ENCODE peak calls at places on chromosomes 2 and 18, in six cellular contexts. S, Q, V, P, C and D are unnamed samples.

GRCh38 chr2:157747280-157747679 is 118.6 kb upstream of the ACVR1C start:
- DNase-seq in V (no peak), P (no peak), S (no peak), Q (no peak), C (no peak), D (no peak)

GRCh38 chr2:223262946-223263345 is 211.0 kb downstream of the KCNE4 start:
- DNase-seq in V (no peak), S (no peak), C (no peak), P (no peak), Q (no peak), D (no peak)

GRCh38 chr18:44536041-44536440 is 144.6 kb upstream of the SETBP1 start:
- DNase-seq in S (no peak), C (no peak), P (no peak), Q (no peak), V (no peak), D (no peak)

GRCh38 chr2:105553538-105554196 is 154.8 kb upstream of the FHL2 start:
- DNase-seq in P (peak; percentile 45), Q (no peak), C (no peak), V (no peak), S (no peak), D (no peak)

GRCh38 chr2:199458806-199459285 is 1.1 kb upstream of the SATB2 start:
- DNase-seq in C (no peak), V (peak; percentile 59), S (peak; percentile 80), Q (no peak), P (peak; percentile 58), D (peak; percentile 57)

GRCh38 chr18:47191956-47192355 is 15.8 kb upstream of the IER3IP1 start:
- DNase-seq in C (no peak), Q (no peak), S (no peak), V (no peak), P (no peak), D (no peak)

GRCh38 chr2:42895134-42895795 is 102.9 kb upstream of the HAAO start:
- DNase-seq in P (no peak), V (no peak), Q (no peak), S (no peak), C (no peak), D (no peak)

GRCh38 chr2:144370937-144371584 is 148.9 kb downstream of the ZEB2 start:
- DNase-seq in P (no peak), C (no peak), Q (no peak), S (no peak), V (no peak), D (no peak)

GRCh38 chr2:149357058-149357457 is 26.7 kb downstream of the LYPD6 start:
- DNase-seq in C (no peak), S (no peak), P (no peak), Q (no peak), V (no peak), D (no peak)

GRCh38 chr18:27860701-27861107 is 316.2 kb downstream of the CDH2 start:
- DNase-seq in S (no peak), Q (no peak), C (no peak), V (peak; percentile 3), P (no peak), D (no peak)

GRCh38 chr18:79918089-79919011 is 33.1 kb downstream of the SLC66A2 start:
- DNase-seq in C (peak; percentile 61), P (no peak), S (no peak), Q (no peak), V (no peak), D (no peak)

GRCh38 chr2:84302513-84303412 is 156.3 kb downstream of the SUCLG1 start:
- DNase-seq in Q (peak; percentile 55), C (no peak), P (peak; percentile 59), V (peak; percentile 57), S (peak; percentile 51), D (peak; percentile 66)

DNA sequence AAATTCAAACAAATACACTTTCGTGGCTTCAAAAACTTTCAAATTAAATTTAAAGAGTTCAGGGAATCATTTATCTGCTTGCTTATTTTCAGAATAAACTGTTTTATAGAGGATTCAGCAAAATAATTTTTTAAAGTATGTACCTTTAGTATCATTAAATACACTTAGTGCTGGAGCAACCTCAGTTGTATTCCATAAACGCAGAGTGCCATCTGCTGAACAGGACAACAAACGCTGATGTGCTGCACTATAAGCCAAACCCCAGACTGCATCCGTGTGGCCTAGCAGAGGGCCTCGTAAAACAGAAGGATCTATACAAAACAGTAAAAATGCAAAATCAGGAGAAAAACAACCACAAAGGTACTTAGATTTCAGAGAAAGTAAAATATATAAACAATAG is 108.6 kb downstream of the STRN start:
- DNase-seq in S (no peak), V (no peak), Q (no peak), C (no peak), P (no peak), D (no peak)
- TF ChIP-seq CTCF in S (no peak), V (no peak), Q (no peak), C (no peak), P (no peak), D (no peak)

GRCh38 chr2:100562613-100563406 is at the start of gene PDCL3:
- DNase-seq in P (peak; percentile 96), S (peak; percentile 98), Q (peak; percentile 93), C (peak; percentile 99), V (peak; percentile 93), D (peak; percentile 97)
- TF ChIP-seq CTCF in P (no peak), S (peak; percentile 3), Q (no peak), C (no peak), V (no peak), D (no peak)

DNA sequence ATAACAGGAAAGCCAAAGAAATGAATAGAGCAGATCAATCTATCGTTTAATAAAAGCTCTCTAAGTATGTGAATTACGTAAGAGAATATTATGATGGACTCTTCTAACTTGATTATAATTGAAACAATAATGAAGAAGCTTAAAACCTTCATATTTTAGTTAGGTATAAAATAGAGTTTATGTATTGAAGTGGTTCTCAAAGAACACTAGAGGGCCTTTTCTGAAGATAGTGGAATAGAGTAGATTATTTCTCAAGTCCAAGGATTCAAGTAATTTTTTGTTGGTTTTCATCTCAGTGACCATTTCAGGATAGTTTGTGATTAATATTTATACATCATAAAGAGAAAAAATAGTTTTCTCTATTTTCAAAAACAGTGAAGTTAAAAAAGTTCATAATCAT is 97.7 kb downstream of the NBEAL1 start:
- DNase-seq in V (no peak), P (no peak), S (no peak), Q (no peak), C (no peak), D (no peak)
- TF ChIP-seq CTCF in V (no peak), P (no peak), S (peak; percentile 42), Q (no peak), C (no peak), D (no peak)

DNA sequence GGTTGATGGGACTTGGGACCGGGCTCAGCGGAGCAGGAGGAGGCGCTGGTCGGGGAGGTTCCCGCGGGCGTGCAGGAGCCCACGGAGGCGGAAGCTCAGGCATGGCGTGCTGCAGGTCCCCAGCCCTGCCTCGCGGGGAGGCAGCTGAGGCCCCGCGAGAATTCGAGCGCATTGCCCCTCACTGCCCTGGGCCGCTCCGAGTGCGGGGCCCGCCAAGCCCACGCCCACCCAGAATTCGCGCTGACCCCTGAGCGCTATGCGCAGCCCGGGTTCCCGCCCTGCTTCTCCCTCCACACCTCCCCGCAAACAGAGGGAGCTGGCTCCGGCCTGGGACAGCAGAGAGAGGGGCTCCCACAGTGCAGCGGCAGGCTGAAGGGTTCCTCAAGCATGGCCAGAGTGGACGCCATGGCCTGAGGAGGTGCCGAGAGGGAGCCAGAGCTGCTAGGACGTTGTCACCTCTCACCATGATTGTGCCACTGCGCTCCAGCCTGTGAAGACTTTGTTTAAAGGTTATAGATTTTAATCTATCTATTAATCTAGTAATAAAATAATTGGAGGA is 357.2 kb upstream of the RGPD4 start:
- DNase-seq in Q (no peak), V (no peak), S (no peak), P (no peak), C (no peak), D (no peak)
- TF ChIP-seq CTCF in Q (no peak), V (no peak), S (no peak), P (no peak), C (no peak), D (no peak)

GRCh38 chr2:27729198-27729597 is 42.3 kb upstream of the MRPL33 start:
- DNase-seq in P (no peak), S (no peak), Q (no peak), C (no peak), V (peak; percentile 18), D (no peak)

GRCh38 chr2:27728081-27728858 is 43.2 kb upstream of the MRPL33 start:
- DNase-seq in P (no peak), V (no peak), S (no peak), C (no peak), Q (no peak), D (no peak)

GRCh38 chr2:27730980-27731691 is 40.4 kb upstream of the MRPL33 start:
- DNase-seq in P (no peak), C (no peak), V (no peak), S (no peak), Q (no peak), D (no peak)

GRCh38 chr2:27729614-27730013 is 41.9 kb upstream of the MRPL33 start:
- DNase-seq in C (no peak), S (no peak), P (no peak), V (no peak), Q (no peak), D (no peak)

DNA sequence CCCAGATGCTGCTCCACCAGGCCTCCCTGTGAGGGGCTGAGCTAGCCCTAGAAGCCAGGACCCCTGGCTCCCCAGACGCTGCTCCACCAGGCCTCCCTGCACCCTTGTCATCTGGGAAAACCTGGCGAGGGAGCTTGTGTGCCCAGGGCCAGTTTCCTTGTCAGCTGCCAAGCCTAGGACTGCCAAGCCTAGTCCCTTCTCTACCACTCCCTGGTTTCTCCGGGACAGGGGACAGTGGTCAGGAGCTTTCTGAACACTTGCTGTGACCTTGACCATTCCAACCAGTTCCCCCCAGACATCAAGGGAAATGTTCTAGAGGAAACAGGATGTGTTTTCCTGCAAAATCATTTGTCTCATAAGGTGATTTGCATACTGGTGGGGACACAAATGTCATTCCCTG is 41.3 kb upstream of the MRPL33 start:
- DNase-seq in V (no peak), Q (no peak), C (no peak), S (no peak), P (no peak), D (no peak)
- TF ChIP-seq CTCF in V (no peak), Q (no peak), C (no peak), S (no peak), P (no peak), D (no peak)

DNA sequence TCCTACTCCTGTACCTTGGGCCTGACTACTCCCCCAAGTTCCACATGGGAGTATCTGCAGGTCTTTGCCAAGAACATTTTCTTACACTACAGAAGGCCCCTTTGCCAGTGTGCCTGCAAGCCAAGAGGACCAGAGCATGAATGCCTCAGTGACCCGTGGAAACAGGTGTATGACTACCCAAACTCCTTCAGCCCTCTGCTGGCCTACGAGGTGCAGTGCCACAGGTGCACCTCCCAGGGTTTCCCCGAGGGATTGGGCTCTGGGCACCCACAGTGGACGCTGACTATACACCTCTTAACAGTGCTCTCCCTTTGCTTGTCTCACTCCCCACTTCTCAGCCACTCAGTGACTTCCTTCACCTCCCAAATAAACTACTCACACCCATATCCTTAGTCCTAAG is 91.4 kb downstream of the COL6A3 start:
- DNase-seq in V (no peak), S (peak; percentile 21), C (no peak), P (peak; percentile 71), Q (no peak), D (no peak)
- TF ChIP-seq CTCF in V (no peak), S (peak; percentile 53), C (no peak), P (peak; percentile 82), Q (no peak), D (peak; percentile 25)

GRCh38 chr18:63506336-63506646 is 29.5 kb downstream of the SERPINB5 start:
- DNase-seq in S (no peak), P (no peak), V (no peak), C (no peak), Q (no peak), D (no peak)
- TF ChIP-seq CTCF in S (peak; percentile 41), P (no peak), V (no peak), C (no peak), Q (no peak), D (no peak)